ENCODE peak calls at places on chromosomes 13 and 19, in seven cellular contexts. One of them, this sample, is unnamed.

GRCh38 chr13:44022196-44022595 is 142.5 kb downstream of the LACC1 start:
- DNase-seq in stimulated activated CD4-positive, alpha-beta T cell treated with anti-CD3 and anti-CD28 coated beads, Interleukin-12 subunit alpha, Interleukin-12 subunit beta, amount 100 ng/mL, for 4 hours: no peak
- DNase-seq in NB4: no peak
- DNase-seq in heart left ventricle: no peak
- DNase-seq in left ventricle myocardium superior: no peak
- DNase-seq in mucosa of gallbladder: no peak
- DNase-seq in stimulated activated CD8-positive, alpha-beta memory T cell treated with anti-CD3 and anti-CD28 coated beads, Interleukin-4, amount 100 ng/mL, for 1 hour: no peak
- DNase-seq in this sample: no peak

GRCh38 chr19:3389876-3390361 is 23.5 kb downstream of the NFIC start:
- DNase-seq in stimulated activated CD4-positive, alpha-beta T cell treated with anti-CD3 and anti-CD28 coated beads, Interleukin-12 subunit alpha, Interleukin-12 subunit beta, amount 100 ng/mL, for 4 hours: no peak
- DNase-seq in NB4: no peak
- DNase-seq in heart left ventricle: peak
- DNase-seq in left ventricle myocardium superior: no peak
- DNase-seq in mucosa of gallbladder: no peak
- DNase-seq in stimulated activated CD8-positive, alpha-beta memory T cell treated with anti-CD3 and anti-CD28 coated beads, Interleukin-4, amount 100 ng/mL, for 1 hour: no peak
- DNase-seq in this sample: peak

GRCh38 chr13:95530178-95530577 is 22.3 kb upstream of the CLDN10 start:
- DNase-seq in stimulated activated CD4-positive, alpha-beta T cell treated with anti-CD3 and anti-CD28 coated beads, Interleukin-12 subunit alpha, Interleukin-12 subunit beta, amount 100 ng/mL, for 4 hours: no peak
- DNase-seq in NB4: peak
- DNase-seq in heart left ventricle: no peak
- DNase-seq in left ventricle myocardium superior: no peak
- DNase-seq in mucosa of gallbladder: no peak
- DNase-seq in stimulated activated CD8-positive, alpha-beta memory T cell treated with anti-CD3 and anti-CD28 coated beads, Interleukin-4, amount 100 ng/mL, for 1 hour: no peak
- DNase-seq in this sample: peak

GRCh38 chr13:25489238-25489637 is 117.5 kb downstream of the ATP8A2 start:
- DNase-seq in stimulated activated CD4-positive, alpha-beta T cell treated with anti-CD3 and anti-CD28 coated beads, Interleukin-12 subunit alpha, Interleukin-12 subunit beta, amount 100 ng/mL, for 4 hours: no peak
- DNase-seq in NB4: no peak
- DNase-seq in heart left ventricle: no peak
- DNase-seq in left ventricle myocardium superior: no peak
- DNase-seq in mucosa of gallbladder: no peak
- DNase-seq in stimulated activated CD8-positive, alpha-beta memory T cell treated with anti-CD3 and anti-CD28 coated beads, Interleukin-4, amount 100 ng/mL, for 1 hour: no peak
- DNase-seq in this sample: no peak

GRCh38 chr19:50893047-50893737 is 18.0 kb downstream of the KLK4 start:
- DNase-seq in stimulated activated CD4-positive, alpha-beta T cell treated with anti-CD3 and anti-CD28 coated beads, Interleukin-12 subunit alpha, Interleukin-12 subunit beta, amount 100 ng/mL, for 4 hours: no peak
- DNase-seq in NB4: peak
- DNase-seq in heart left ventricle: no peak
- DNase-seq in left ventricle myocardium superior: no peak
- DNase-seq in mucosa of gallbladder: no peak
- DNase-seq in stimulated activated CD8-positive, alpha-beta memory T cell treated with anti-CD3 and anti-CD28 coated beads, Interleukin-4, amount 100 ng/mL, for 1 hour: no peak
- DNase-seq in this sample: no peak

GRCh38 chr19:11091343-11092153 is 2.3 kb downstream of the LDLR start:
- DNase-seq in stimulated activated CD4-positive, alpha-beta T cell treated with anti-CD3 and anti-CD28 coated beads, Interleukin-12 subunit alpha, Interleukin-12 subunit beta, amount 100 ng/mL, for 4 hours: peak
- DNase-seq in NB4: peak
- DNase-seq in heart left ventricle: peak
- DNase-seq in left ventricle myocardium superior: peak
- DNase-seq in mucosa of gallbladder: peak
- DNase-seq in stimulated activated CD8-positive, alpha-beta memory T cell treated with anti-CD3 and anti-CD28 coated beads, Interleukin-4, amount 100 ng/mL, for 1 hour: no peak
- DNase-seq in this sample: peak

GRCh38 chr19:30480097-30480496 is 107.9 kb downstream of the ZNF536 start:
- DNase-seq in stimulated activated CD4-positive, alpha-beta T cell treated with anti-CD3 and anti-CD28 coated beads, Interleukin-12 subunit alpha, Interleukin-12 subunit beta, amount 100 ng/mL, for 4 hours: no peak
- DNase-seq in NB4: no peak
- DNase-seq in heart left ventricle: no peak
- DNase-seq in left ventricle myocardium superior: no peak
- DNase-seq in mucosa of gallbladder: no peak
- DNase-seq in stimulated activated CD8-positive, alpha-beta memory T cell treated with anti-CD3 and anti-CD28 coated beads, Interleukin-4, amount 100 ng/mL, for 1 hour: no peak
- DNase-seq in this sample: no peak

GRCh38 chr13:21142766-21143165 is 33.6 kb downstream of the SKA3 start:
- DNase-seq in stimulated activated CD4-positive, alpha-beta T cell treated with anti-CD3 and anti-CD28 coated beads, Interleukin-12 subunit alpha, Interleukin-12 subunit beta, amount 100 ng/mL, for 4 hours: no peak
- DNase-seq in NB4: no peak
- DNase-seq in heart left ventricle: no peak
- DNase-seq in left ventricle myocardium superior: no peak
- DNase-seq in mucosa of gallbladder: no peak
- DNase-seq in stimulated activated CD8-positive, alpha-beta memory T cell treated with anti-CD3 and anti-CD28 coated beads, Interleukin-4, amount 100 ng/mL, for 1 hour: no peak
- DNase-seq in this sample: no peak

GRCh38 chr13:27709779-27710178 is 82.5 kb upstream of the GSX1 start:
- DNase-seq in stimulated activated CD4-positive, alpha-beta T cell treated with anti-CD3 and anti-CD28 coated beads, Interleukin-12 subunit alpha, Interleukin-12 subunit beta, amount 100 ng/mL, for 4 hours: no peak
- DNase-seq in NB4: no peak
- DNase-seq in heart left ventricle: no peak
- DNase-seq in left ventricle myocardium superior: no peak
- DNase-seq in mucosa of gallbladder: no peak
- DNase-seq in stimulated activated CD8-positive, alpha-beta memory T cell treated with anti-CD3 and anti-CD28 coated beads, Interleukin-4, amount 100 ng/mL, for 1 hour: no peak
- DNase-seq in this sample: no peak

GRCh38 chr19:2171349-2172145 is 7.8 kb downstream of the DOT1L start:
- DNase-seq in stimulated activated CD4-positive, alpha-beta T cell treated with anti-CD3 and anti-CD28 coated beads, Interleukin-12 subunit alpha, Interleukin-12 subunit beta, amount 100 ng/mL, for 4 hours: peak
- DNase-seq in NB4: no peak
- DNase-seq in heart left ventricle: peak
- DNase-seq in left ventricle myocardium superior: peak
- DNase-seq in mucosa of gallbladder: peak
- DNase-seq in stimulated activated CD8-positive, alpha-beta memory T cell treated with anti-CD3 and anti-CD28 coated beads, Interleukin-4, amount 100 ng/mL, for 1 hour: peak
- DNase-seq in this sample: peak

GRCh38 chr13:19817510-19818158 is 34.9 kb upstream of the PSPC1 start:
- DNase-seq in stimulated activated CD4-positive, alpha-beta T cell treated with anti-CD3 and anti-CD28 coated beads, Interleukin-12 subunit alpha, Interleukin-12 subunit beta, amount 100 ng/mL, for 4 hours: no peak
- DNase-seq in NB4: no peak
- DNase-seq in heart left ventricle: no peak
- DNase-seq in left ventricle myocardium superior: no peak
- DNase-seq in mucosa of gallbladder: no peak
- DNase-seq in stimulated activated CD8-positive, alpha-beta memory T cell treated with anti-CD3 and anti-CD28 coated beads, Interleukin-4, amount 100 ng/mL, for 1 hour: no peak
- DNase-seq in this sample: no peak

GRCh38 chr13:52345048-52345447 is 60.9 kb downstream of the THSD1 start:
- DNase-seq in stimulated activated CD4-positive, alpha-beta T cell treated with anti-CD3 and anti-CD28 coated beads, Interleukin-12 subunit alpha, Interleukin-12 subunit beta, amount 100 ng/mL, for 4 hours: no peak
- DNase-seq in NB4: no peak
- DNase-seq in heart left ventricle: no peak
- DNase-seq in left ventricle myocardium superior: no peak
- DNase-seq in mucosa of gallbladder: no peak
- DNase-seq in stimulated activated CD8-positive, alpha-beta memory T cell treated with anti-CD3 and anti-CD28 coated beads, Interleukin-4, amount 100 ng/mL, for 1 hour: no peak
- DNase-seq in this sample: peak

GRCh38 chr13:31610270-31610998 is 128.9 kb upstream of the RXFP2 start:
- DNase-seq in stimulated activated CD4-positive, alpha-beta T cell treated with anti-CD3 and anti-CD28 coated beads, Interleukin-12 subunit alpha, Interleukin-12 subunit beta, amount 100 ng/mL, for 4 hours: no peak
- DNase-seq in NB4: no peak
- DNase-seq in heart left ventricle: no peak
- DNase-seq in left ventricle myocardium superior: no peak
- DNase-seq in mucosa of gallbladder: no peak
- DNase-seq in stimulated activated CD8-positive, alpha-beta memory T cell treated with anti-CD3 and anti-CD28 coated beads, Interleukin-4, amount 100 ng/mL, for 1 hour: no peak
- DNase-seq in this sample: no peak

GRCh38 chr13:113788413-113789135 is 29.5 kb downstream of the TMEM255B start:
- DNase-seq in stimulated activated CD4-positive, alpha-beta T cell treated with anti-CD3 and anti-CD28 coated beads, Interleukin-12 subunit alpha, Interleukin-12 subunit beta, amount 100 ng/mL, for 4 hours: no peak
- DNase-seq in NB4: no peak
- DNase-seq in heart left ventricle: no peak
- DNase-seq in left ventricle myocardium superior: peak
- DNase-seq in mucosa of gallbladder: no peak
- DNase-seq in stimulated activated CD8-positive, alpha-beta memory T cell treated with anti-CD3 and anti-CD28 coated beads, Interleukin-4, amount 100 ng/mL, for 1 hour: no peak
- DNase-seq in this sample: peak

GRCh38 chr19:5023128-5023571 is 54.2 kb downstream of the KDM4B start:
- DNase-seq in stimulated activated CD4-positive, alpha-beta T cell treated with anti-CD3 and anti-CD28 coated beads, Interleukin-12 subunit alpha, Interleukin-12 subunit beta, amount 100 ng/mL, for 4 hours: no peak
- DNase-seq in NB4: no peak
- DNase-seq in heart left ventricle: no peak
- DNase-seq in left ventricle myocardium superior: peak
- DNase-seq in mucosa of gallbladder: no peak
- DNase-seq in stimulated activated CD8-positive, alpha-beta memory T cell treated with anti-CD3 and anti-CD28 coated beads, Interleukin-4, amount 100 ng/mL, for 1 hour: no peak
- DNase-seq in this sample: peak

GRCh38 chr13:39490136-39490535 is 112.9 kb downstream of the LHFPL6 start:
- DNase-seq in stimulated activated CD4-positive, alpha-beta T cell treated with anti-CD3 and anti-CD28 coated beads, Interleukin-12 subunit alpha, Interleukin-12 subunit beta, amount 100 ng/mL, for 4 hours: no peak
- DNase-seq in NB4: no peak
- DNase-seq in heart left ventricle: no peak
- DNase-seq in left ventricle myocardium superior: no peak
- DNase-seq in mucosa of gallbladder: no peak
- DNase-seq in stimulated activated CD8-positive, alpha-beta memory T cell treated with anti-CD3 and anti-CD28 coated beads, Interleukin-4, amount 100 ng/mL, for 1 hour: no peak
- DNase-seq in this sample: no peak

GRCh38 chr19:55620410-55620809 is 4.0 kb downstream of the ZNF784 start:
- DNase-seq in stimulated activated CD4-positive, alpha-beta T cell treated with anti-CD3 and anti-CD28 coated beads, Interleukin-12 subunit alpha, Interleukin-12 subunit beta, amount 100 ng/mL, for 4 hours: no peak
- DNase-seq in NB4: peak
- DNase-seq in heart left ventricle: no peak
- DNase-seq in left ventricle myocardium superior: peak
- DNase-seq in mucosa of gallbladder: no peak
- DNase-seq in stimulated activated CD8-positive, alpha-beta memory T cell treated with anti-CD3 and anti-CD28 coated beads, Interleukin-4, amount 100 ng/mL, for 1 hour: no peak
- DNase-seq in this sample: no peak

GRCh38 chr13:45398862-45399261 is 19.3 kb downstream of the SLC25A30 start:
- DNase-seq in stimulated activated CD4-positive, alpha-beta T cell treated with anti-CD3 and anti-CD28 coated beads, Interleukin-12 subunit alpha, Interleukin-12 subunit beta, amount 100 ng/mL, for 4 hours: no peak
- DNase-seq in NB4: no peak
- DNase-seq in heart left ventricle: no peak
- DNase-seq in left ventricle myocardium superior: no peak
- DNase-seq in mucosa of gallbladder: no peak
- DNase-seq in stimulated activated CD8-positive, alpha-beta memory T cell treated with anti-CD3 and anti-CD28 coated beads, Interleukin-4, amount 100 ng/mL, for 1 hour: peak
- DNase-seq in this sample: no peak

GRCh38 chr19:53912653-53913052 is 3.6 kb downstream of the CACNG7 start:
- DNase-seq in stimulated activated CD4-positive, alpha-beta T cell treated with anti-CD3 and anti-CD28 coated beads, Interleukin-12 subunit alpha, Interleukin-12 subunit beta, amount 100 ng/mL, for 4 hours: no peak
- DNase-seq in NB4: peak
- DNase-seq in heart left ventricle: no peak
- DNase-seq in left ventricle myocardium superior: no peak
- DNase-seq in mucosa of gallbladder: no peak
- DNase-seq in stimulated activated CD8-positive, alpha-beta memory T cell treated with anti-CD3 and anti-CD28 coated beads, Interleukin-4, amount 100 ng/mL, for 1 hour: no peak
- DNase-seq in this sample: peak

GRCh38 chr19:48878219-48879024 is 6.2 kb downstream of the PPP1R15A start:
- DNase-seq in stimulated activated CD4-positive, alpha-beta T cell treated with anti-CD3 and anti-CD28 coated beads, Interleukin-12 subunit alpha, Interleukin-12 subunit beta, amount 100 ng/mL, for 4 hours: no peak
- DNase-seq in NB4: no peak
- DNase-seq in heart left ventricle: peak
- DNase-seq in left ventricle myocardium superior: peak
- DNase-seq in mucosa of gallbladder: no peak
- DNase-seq in stimulated activated CD8-positive, alpha-beta memory T cell treated with anti-CD3 and anti-CD28 coated beads, Interleukin-4, amount 100 ng/mL, for 1 hour: no peak
- DNase-seq in this sample: peak

GRCh38 chr13:107079423-107080099 is 511.6 kb upstream of the ARGLU1 start:
- DNase-seq in stimulated activated CD4-positive, alpha-beta T cell treated with anti-CD3 and anti-CD28 coated beads, Interleukin-12 subunit alpha, Interleukin-12 subunit beta, amount 100 ng/mL, for 4 hours: no peak
- DNase-seq in NB4: no peak
- DNase-seq in heart left ventricle: no peak
- DNase-seq in left ventricle myocardium superior: no peak
- DNase-seq in mucosa of gallbladder: no peak
- DNase-seq in stimulated activated CD8-positive, alpha-beta memory T cell treated with anti-CD3 and anti-CD28 coated beads, Interleukin-4, amount 100 ng/mL, for 1 hour: no peak
- DNase-seq in this sample: no peak

GRCh38 chr13:99264053-99264452 is 5.9 kb upstream of the GPR18 start:
- DNase-seq in stimulated activated CD4-positive, alpha-beta T cell treated with anti-CD3 and anti-CD28 coated beads, Interleukin-12 subunit alpha, Interleukin-12 subunit beta, amount 100 ng/mL, for 4 hours: no peak
- DNase-seq in NB4: peak
- DNase-seq in heart left ventricle: no peak
- DNase-seq in left ventricle myocardium superior: no peak
- DNase-seq in mucosa of gallbladder: no peak
- DNase-seq in stimulated activated CD8-positive, alpha-beta memory T cell treated with anti-CD3 and anti-CD28 coated beads, Interleukin-4, amount 100 ng/mL, for 1 hour: no peak
- DNase-seq in this sample: peak

GRCh38 chr13:111533900-111534645 is 213.6 kb downstream of the TEX29 start:
- DNase-seq in stimulated activated CD4-positive, alpha-beta T cell treated with anti-CD3 and anti-CD28 coated beads, Interleukin-12 subunit alpha, Interleukin-12 subunit beta, amount 100 ng/mL, for 4 hours: no peak
- DNase-seq in NB4: no peak
- DNase-seq in heart left ventricle: no peak
- DNase-seq in left ventricle myocardium superior: no peak
- DNase-seq in mucosa of gallbladder: no peak
- DNase-seq in stimulated activated CD8-positive, alpha-beta memory T cell treated with anti-CD3 and anti-CD28 coated beads, Interleukin-4, amount 100 ng/mL, for 1 hour: no peak
- DNase-seq in this sample: no peak

GRCh38 chr13:105474983-105475382 is 1060.5 kb downstream of the EFNB2 start:
- DNase-seq in stimulated activated CD4-positive, alpha-beta T cell treated with anti-CD3 and anti-CD28 coated beads, Interleukin-12 subunit alpha, Interleukin-12 subunit beta, amount 100 ng/mL, for 4 hours: no peak
- DNase-seq in NB4: no peak
- DNase-seq in heart left ventricle: no peak
- DNase-seq in left ventricle myocardium superior: no peak
- DNase-seq in mucosa of gallbladder: no peak
- DNase-seq in stimulated activated CD8-positive, alpha-beta memory T cell treated with anti-CD3 and anti-CD28 coated beads, Interleukin-4, amount 100 ng/mL, for 1 hour: no peak
- DNase-seq in this sample: no peak

GRCh38 chr13:23574421-23574820 is 4.2 kb downstream of the TNFRSF19 start:
- DNase-seq in stimulated activated CD4-positive, alpha-beta T cell treated with anti-CD3 and anti-CD28 coated beads, Interleukin-12 subunit alpha, Interleukin-12 subunit beta, amount 100 ng/mL, for 4 hours: no peak
- DNase-seq in NB4: no peak
- DNase-seq in heart left ventricle: no peak
- DNase-seq in left ventricle myocardium superior: no peak
- DNase-seq in mucosa of gallbladder: no peak
- DNase-seq in stimulated activated CD8-positive, alpha-beta memory T cell treated with anti-CD3 and anti-CD28 coated beads, Interleukin-4, amount 100 ng/mL, for 1 hour: no peak
- DNase-seq in this sample: no peak

GRCh38 chr13:75399168-75399878 is 82.6 kb downstream of the TBC1D4 start:
- DNase-seq in stimulated activated CD4-positive, alpha-beta T cell treated with anti-CD3 and anti-CD28 coated beads, Interleukin-12 subunit alpha, Interleukin-12 subunit beta, amount 100 ng/mL, for 4 hours: no peak
- DNase-seq in NB4: no peak
- DNase-seq in heart left ventricle: no peak
- DNase-seq in left ventricle myocardium superior: no peak
- DNase-seq in mucosa of gallbladder: no peak
- DNase-seq in stimulated activated CD8-positive, alpha-beta memory T cell treated with anti-CD3 and anti-CD28 coated beads, Interleukin-4, amount 100 ng/mL, for 1 hour: no peak
- DNase-seq in this sample: no peak

GRCh38 chr19:16586477-16586871 is 14.3 kb upstream of the SLC35E1 start:
- DNase-seq in stimulated activated CD4-positive, alpha-beta T cell treated with anti-CD3 and anti-CD28 coated beads, Interleukin-12 subunit alpha, Interleukin-12 subunit beta, amount 100 ng/mL, for 4 hours: no peak
- DNase-seq in NB4: no peak
- DNase-seq in heart left ventricle: no peak
- DNase-seq in left ventricle myocardium superior: peak
- DNase-seq in mucosa of gallbladder: no peak
- DNase-seq in stimulated activated CD8-positive, alpha-beta memory T cell treated with anti-CD3 and anti-CD28 coated beads, Interleukin-4, amount 100 ng/mL, for 1 hour: no peak
- DNase-seq in this sample: no peak

GRCh38 chr13:110546389-110546788 is 15.1 kb downstream of the RAB20 start:
- DNase-seq in stimulated activated CD4-positive, alpha-beta T cell treated with anti-CD3 and anti-CD28 coated beads, Interleukin-12 subunit alpha, Interleukin-12 subunit beta, amount 100 ng/mL, for 4 hours: no peak
- DNase-seq in NB4: no peak
- DNase-seq in heart left ventricle: no peak
- DNase-seq in left ventricle myocardium superior: no peak
- DNase-seq in mucosa of gallbladder: no peak
- DNase-seq in stimulated activated CD8-positive, alpha-beta memory T cell treated with anti-CD3 and anti-CD28 coated beads, Interleukin-4, amount 100 ng/mL, for 1 hour: no peak
- DNase-seq in this sample: no peak

GRCh38 chr13:101514695-101515275 is 62.3 kb downstream of the ITGBL1 start:
- DNase-seq in stimulated activated CD4-positive, alpha-beta T cell treated with anti-CD3 and anti-CD28 coated beads, Interleukin-12 subunit alpha, Interleukin-12 subunit beta, amount 100 ng/mL, for 4 hours: no peak
- DNase-seq in NB4: peak
- DNase-seq in heart left ventricle: no peak
- DNase-seq in left ventricle myocardium superior: no peak
- DNase-seq in mucosa of gallbladder: peak
- DNase-seq in stimulated activated CD8-positive, alpha-beta memory T cell treated with anti-CD3 and anti-CD28 coated beads, Interleukin-4, amount 100 ng/mL, for 1 hour: no peak
- DNase-seq in this sample: no peak

GRCh38 chr13:112661291-112661690 is 28.5 kb upstream of the ATP11A start:
- DNase-seq in stimulated activated CD4-positive, alpha-beta T cell treated with anti-CD3 and anti-CD28 coated beads, Interleukin-12 subunit alpha, Interleukin-12 subunit beta, amount 100 ng/mL, for 4 hours: no peak
- DNase-seq in NB4: no peak
- DNase-seq in heart left ventricle: no peak
- DNase-seq in left ventricle myocardium superior: no peak
- DNase-seq in mucosa of gallbladder: no peak
- DNase-seq in stimulated activated CD8-positive, alpha-beta memory T cell treated with anti-CD3 and anti-CD28 coated beads, Interleukin-4, amount 100 ng/mL, for 1 hour: no peak
- DNase-seq in this sample: no peak

This sample was measured in osteoblast.